ENCODE peak calls at places on chromosomes 3 and 15, in eight cellular contexts. K is DMS79, W is Peyer's patch, C is GM10248, F is NCI-H2171 treated with DMSO at 0.1 percent for 48 hours, L is type B pancreatic cell, E is right cardiac atrium, P is astrocyte of the cerebellum. M is an unnamed sample.

GRCh38 chr3:188624384-188624783 is 470.4 kb downstream of the LPP start:
- DNase-seq in K (no peak), W (no peak), C (no peak), F (no peak), L (no peak), E (peak; percentile 48), P (peak; percentile 23), M (no peak)

GRCh38 chr15:45642203-45642932 is 7.5 kb downstream of the SQOR start:
- DNase-seq in K (peak; percentile 82), W (no peak), C (no peak), F (no peak), L (no peak), E (peak; percentile 78), P (peak; percentile 80), M (no peak)

GRCh38 chr3:161221881-161222600 is 930 bp downstream of the NMD3 start:
- DNase-seq in K (no peak), W (no peak), C (peak; percentile 18), F (peak; percentile 45), L (no peak), E (peak; percentile 60), P (no peak), M (no peak)

GRCh38 chr15:67458449-67458848 is 62.5 kb upstream of the C15orf61 start:
- DNase-seq in K (no peak), W (no peak), C (no peak), F (no peak), L (no peak), E (no peak), P (no peak), M (no peak)

GRCh38 chr3:64392001-64392400 is 166.7 kb upstream of the PRICKLE2 start:
- DNase-seq in K (no peak), W (no peak), C (no peak), F (no peak), L (no peak), E (no peak), P (no peak), M (no peak)

GRCh38 chr3:180913582-180914404 is 1.3 kb downstream of the FXR1 start:
- DNase-seq in K (no peak), W (no peak), C (no peak), F (no peak), L (no peak), E (no peak), P (peak; percentile 5), M (no peak)

GRCh38 chr15:49270541-49271421 is 100.7 kb downstream of the GALK2 start:
- DNase-seq in K (no peak), W (no peak), C (no peak), F (no peak), L (no peak), E (peak; percentile 88), P (peak; percentile 92), M (peak; percentile 37)

GRCh38 chr3:124635169-124635539 is 95.1 kb upstream of the UMPS start:
- DNase-seq in K (no peak), W (no peak), C (no peak), F (no peak), L (no peak), E (no peak), P (no peak), M (no peak)

GRCh38 chr3:117036259-117036799 is 326.8 kb downstream of the TUSC7 start:
- DNase-seq in K (no peak), W (no peak), C (no peak), F (no peak), L (no peak), E (no peak), P (no peak), M (no peak)

GRCh38 chr3:53238051-53238850 is 17.6 kb downstream of the TKT start:
- DNase-seq in K (no peak), W (peak; percentile 61), C (no peak), F (no peak), L (no peak), E (peak; percentile 48), P (peak; percentile 92), M (no peak)

GRCh38 chr15:48559270-48559669 is 86.2 kb downstream of the FBN1 start:
- DNase-seq in K (no peak), W (no peak), C (no peak), F (no peak), L (no peak), E (peak; percentile 51), P (peak; percentile 71), M (peak; percentile 75)

GRCh38 chr3:126473292-126474168 is 2.2 kb downstream of the ZXDC start:
- DNase-seq in K (no peak), W (peak; percentile 40), C (no peak), F (no peak), L (no peak), E (no peak), P (no peak), M (no peak)

GRCh38 chr15:26475554-26475953 is 297.3 kb downstream of the GABRB3 start:
- DNase-seq in K (no peak), W (no peak), C (no peak), F (no peak), L (no peak), E (no peak), P (no peak), M (no peak)

GRCh38 chr3:156416846-156417581 is 137.9 kb downstream of the SSR3 start:
- DNase-seq in K (no peak), W (no peak), C (no peak), F (peak; percentile 21), L (no peak), E (no peak), P (no peak), M (no peak)

GRCh38 chr3:48268381-48268935 is 27.6 kb downstream of the ZNF589 start:
- DNase-seq in K (no peak), W (peak; percentile 76), C (no peak), F (no peak), L (no peak), E (no peak), P (no peak), M (no peak)

GRCh38 chr15:99143230-99143629 is 38.4 kb downstream of the SYNM start:
- DNase-seq in K (no peak), W (no peak), C (no peak), F (no peak), L (no peak), E (no peak), P (no peak), M (no peak)

GRCh38 chr15:41284425-41285177 is 47.8 kb downstream of the OIP5 start:
- DNase-seq in K (no peak), W (no peak), C (no peak), F (peak; percentile 41), L (no peak), E (no peak), P (no peak), M (peak; percentile 26)

GRCh38 chr3:121488628-121489027 is 57.2 kb downstream of the POLQ start:
- DNase-seq in K (no peak), W (no peak), C (no peak), F (no peak), L (no peak), E (no peak), P (no peak), M (no peak)

GRCh38 chr3:183529717-183530116 is 25.8 kb downstream of the KLHL6 start:
- DNase-seq in K (no peak), W (no peak), C (no peak), F (no peak), L (no peak), E (no peak), P (no peak), M (no peak)

GRCh38 chr3:43349759-43350158 is 63.4 kb downstream of the SNRK start:
- DNase-seq in K (no peak), W (no peak), C (no peak), F (no peak), L (no peak), E (no peak), P (no peak), M (no peak)

GRCh38 chr15:44882499-44882968 is 74.0 kb upstream of the TERB2 start:
- DNase-seq in K (peak; percentile 5), W (no peak), C (peak; percentile 52), F (no peak), L (no peak), E (no peak), P (no peak), M (no peak)

GRCh38 chr3:32045091-32045964 is 61.1 kb upstream of the GPD1L start:
- DNase-seq in K (no peak), W (no peak), C (no peak), F (peak; percentile 78), L (no peak), E (peak; percentile 57), P (peak; percentile 60), M (peak; percentile 23)

GRCh38 chr15:99104788-99105515 is at the start of gene SYNM:
- DNase-seq in K (no peak), W (peak; percentile 79), C (peak; percentile 90), F (peak; percentile 69), L (peak; percentile 84), E (peak; percentile 92), P (peak; percentile 32), M (peak; percentile 73)

GRCh38 chr3:118990818-118991560 is 43.7 kb downstream of the IGSF11 start:
- DNase-seq in K (no peak), W (no peak), C (no peak), F (no peak), L (no peak), E (no peak), P (no peak), M (no peak)

GRCh38 chr3:194801378-194802124 is 115.9 kb downstream of the FAM43A start:
- DNase-seq in K (no peak), W (no peak), C (no peak), F (no peak), L (no peak), E (no peak), P (no peak), M (no peak)

GRCh38 chr15:69685524-69686452 is 233.2 kb downstream of the RPLP1 start:
- DNase-seq in K (peak; percentile 86), W (no peak), C (no peak), F (peak; percentile 60), L (no peak), E (no peak), P (no peak), M (no peak)

GRCh38 chr3:104916971-104917370 is 449.7 kb upstream of the ALCAM start:
- DNase-seq in K (no peak), W (no peak), C (no peak), F (no peak), L (no peak), E (no peak), P (no peak), M (no peak)

GRCh38 chr3:127676456-127676855 is 3.7 kb downstream of the ABTB1 start:
- DNase-seq in K (no peak), W (peak; percentile 10), C (no peak), F (peak; percentile 61), L (peak; percentile 54), E (peak; percentile 30), P (no peak), M (peak; percentile 17)

GRCh38 chr3:94004301-94004910 is 24.0 kb downstream of the STX19 start:
- DNase-seq in K (peak; percentile 13), W (no peak), C (peak; percentile 47), F (peak; percentile 60), L (no peak), E (no peak), P (peak; percentile 45), M (no peak)

GRCh38 chr3:66889758-66890576 is 108.1 kb upstream of the KBTBD8 start:
- DNase-seq in K (no peak), W (no peak), C (no peak), F (peak; percentile 62), L (no peak), E (no peak), P (no peak), M (no peak)

GRCh38 chr3:30492581-30493192 is 113.7 kb upstream of the TGFBR2 start:
- DNase-seq in K (no peak), W (no peak), C (no peak), F (no peak), L (no peak), E (no peak), P (no peak), M (no peak)

GRCh38 chr3:143170676-143171075 is 51.1 kb downstream of the CHST2 start:
- DNase-seq in K (no peak), W (no peak), C (no peak), F (peak; percentile 6), L (no peak), E (no peak), P (no peak), M (no peak)

GRCh38 chr15:99518191-99518590 is 47.6 kb upstream of the MEF2A start:
- DNase-seq in K (no peak), W (no peak), C (no peak), F (no peak), L (no peak), E (no peak), P (no peak), M (no peak)

GRCh38 chr15:31261266-31262142 is 65.1 kb upstream of the KLF13 start:
- DNase-seq in K (no peak), W (peak; percentile 49), C (no peak), F (peak; percentile 69), L (peak; percentile 32), E (no peak), P (no peak), M (no peak)

M was measured in ovary.